ENCODE peak calls at places on chromosomes 12 and 14, in seven cellular contexts. One of them, this sample, is unnamed.

GRCh38 chr12:20458011-20458410 is 89.7 kb downstream of the PDE3A start:
- DNase-seq in K562: no peak
- DNase-seq in endothelial cell of umbilical vein: no peak
- DNase-seq in HCT116: no peak
- DNase-seq in GM12891: no peak
- DNase-seq in sigmoid colon: no peak
- DNase-seq in prostate gland: no peak
- DNase-seq in this sample: no peak

GRCh38 chr14:58151264-58151700 is 731 bp downstream of the ARMH4 start:
- DNase-seq in K562: no peak
- DNase-seq in endothelial cell of umbilical vein: peak
- DNase-seq in HCT116: no peak
- DNase-seq in GM12891: no peak
- DNase-seq in sigmoid colon: no peak
- DNase-seq in prostate gland: no peak
- DNase-seq in this sample: no peak

GRCh38 chr12:65845751-65846537 is 21.7 kb downstream of the HMGA2 start:
- DNase-seq in K562: peak
- DNase-seq in endothelial cell of umbilical vein: no peak
- DNase-seq in HCT116: no peak
- DNase-seq in GM12891: no peak
- DNase-seq in sigmoid colon: no peak
- DNase-seq in prostate gland: no peak
- DNase-seq in this sample: no peak

GRCh38 chr12:46268349-46268616 is 560 bp downstream of the SLC38A1 start:
- DNase-seq in K562: no peak
- DNase-seq in endothelial cell of umbilical vein: no peak
- DNase-seq in HCT116: no peak
- DNase-seq in GM12891: no peak
- DNase-seq in sigmoid colon: no peak
- DNase-seq in prostate gland: no peak
- DNase-seq in this sample: no peak

GRCh38 chr14:99015833-99016232 is 256.2 kb downstream of the BCL11B start:
- DNase-seq in K562: no peak
- DNase-seq in endothelial cell of umbilical vein: no peak
- DNase-seq in HCT116: no peak
- DNase-seq in GM12891: no peak
- DNase-seq in sigmoid colon: no peak
- DNase-seq in prostate gland: no peak
- DNase-seq in this sample: no peak

GRCh38 chr12:6201199-6201608 is 1.0 kb downstream of the CD9 start:
- DNase-seq in K562: no peak
- DNase-seq in endothelial cell of umbilical vein: no peak
- DNase-seq in HCT116: no peak
- DNase-seq in GM12891: no peak
- DNase-seq in sigmoid colon: peak
- DNase-seq in prostate gland: peak
- DNase-seq in this sample: no peak

GRCh38 chr12:95738024-95738611 is 52.4 kb downstream of the NTN4 start:
- DNase-seq in K562: no peak
- DNase-seq in endothelial cell of umbilical vein: no peak
- DNase-seq in HCT116: no peak
- DNase-seq in GM12891: no peak
- DNase-seq in sigmoid colon: no peak
- DNase-seq in prostate gland: no peak
- DNase-seq in this sample: no peak

GRCh38 chr12:100738086-100738485 is 56.5 kb upstream of the ANO4 start:
- DNase-seq in K562: no peak
- DNase-seq in endothelial cell of umbilical vein: no peak
- DNase-seq in HCT116: no peak
- DNase-seq in GM12891: no peak
- DNase-seq in sigmoid colon: no peak
- DNase-seq in prostate gland: no peak
- DNase-seq in this sample: no peak

GRCh38 chr12:62291888-62292760 is 31.9 kb downstream of the USP15 start:
- DNase-seq in K562: no peak
- DNase-seq in endothelial cell of umbilical vein: no peak
- DNase-seq in HCT116: no peak
- DNase-seq in GM12891: no peak
- DNase-seq in sigmoid colon: no peak
- DNase-seq in prostate gland: no peak
- DNase-seq in this sample: no peak

GRCh38 chr12:117313906-117314305 is 47.5 kb downstream of the NOS1 start:
- DNase-seq in K562: no peak
- DNase-seq in endothelial cell of umbilical vein: no peak
- DNase-seq in HCT116: no peak
- DNase-seq in GM12891: no peak
- DNase-seq in sigmoid colon: no peak
- DNase-seq in prostate gland: no peak
- DNase-seq in this sample: no peak

GRCh38 chr12:84822541-84822940 is 90.1 kb downstream of the SLC6A15 start:
- DNase-seq in K562: no peak
- DNase-seq in endothelial cell of umbilical vein: no peak
- DNase-seq in HCT116: no peak
- DNase-seq in GM12891: no peak
- DNase-seq in sigmoid colon: no peak
- DNase-seq in prostate gland: no peak
- DNase-seq in this sample: no peak

GRCh38 chr14:69612014-69612758 is 790 bp downstream of the SUSD6 start:
- DNase-seq in K562: peak
- DNase-seq in endothelial cell of umbilical vein: peak
- DNase-seq in HCT116: no peak
- DNase-seq in GM12891: no peak
- DNase-seq in sigmoid colon: no peak
- DNase-seq in prostate gland: peak
- DNase-seq in this sample: no peak

GRCh38 chr12:49792976-49793580 is 35.1 kb downstream of the NCKAP5L start:
- DNase-seq in K562: no peak
- DNase-seq in endothelial cell of umbilical vein: no peak
- DNase-seq in HCT116: no peak
- DNase-seq in GM12891: no peak
- DNase-seq in sigmoid colon: peak
- DNase-seq in prostate gland: no peak
- DNase-seq in this sample: no peak

GRCh38 chr12:101696477-101697196 is 803 bp upstream of the CHPT1 start:
- DNase-seq in K562: peak
- DNase-seq in endothelial cell of umbilical vein: no peak
- DNase-seq in HCT116: no peak
- DNase-seq in GM12891: peak
- DNase-seq in sigmoid colon: peak
- DNase-seq in prostate gland: peak
- DNase-seq in this sample: peak

GRCh38 chr12:121786441-121786825 is 7.1 kb downstream of the RHOF start:
- DNase-seq in K562: no peak
- DNase-seq in endothelial cell of umbilical vein: peak
- DNase-seq in HCT116: peak
- DNase-seq in GM12891: no peak
- DNase-seq in sigmoid colon: peak
- DNase-seq in prostate gland: no peak
- DNase-seq in this sample: no peak

DNA sequence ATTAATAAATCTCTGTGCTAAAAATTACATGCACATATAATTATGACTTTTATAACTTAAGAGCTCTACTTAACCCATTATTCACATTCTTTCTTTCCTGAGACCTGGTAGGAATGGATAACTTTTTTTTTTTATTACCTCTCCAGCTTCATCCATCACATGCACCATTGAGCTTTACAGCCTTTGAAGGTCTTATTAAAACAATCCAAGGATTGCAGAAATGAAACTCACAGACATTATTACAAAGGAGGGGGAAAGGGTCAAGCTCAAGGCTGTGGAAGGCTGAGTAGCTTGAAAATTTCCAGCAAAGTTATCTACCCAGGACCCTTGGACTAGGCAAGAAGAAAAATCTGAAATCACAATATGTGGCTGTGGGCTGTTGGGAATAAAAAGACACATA is 202.5 kb upstream of the GRIP1 start:
- DNase-seq in K562: no peak
- DNase-seq in endothelial cell of umbilical vein: no peak
- DNase-seq in HCT116: no peak
- DNase-seq in GM12891: no peak
- DNase-seq in sigmoid colon: no peak
- DNase-seq in prostate gland: no peak
- DNase-seq in this sample: no peak
- TF ChIP-seq POLR2A in K562: no peak
- TF ChIP-seq POLR2A in endothelial cell of umbilical vein: no peak
- TF ChIP-seq POLR2A in HCT116: no peak
- TF ChIP-seq POLR2A in GM12891: no peak
- TF ChIP-seq POLR2A in sigmoid colon: no peak
- TF ChIP-seq POLR2A in prostate gland: no peak
- TF ChIP-seq POLR2A in this sample: no peak

GRCh38 chr12:30927210-30927576 is 645 bp downstream of the TSPAN11 start:
- DNase-seq in K562: no peak
- DNase-seq in endothelial cell of umbilical vein: no peak
- DNase-seq in HCT116: no peak
- DNase-seq in GM12891: no peak
- DNase-seq in sigmoid colon: no peak
- DNase-seq in prostate gland: no peak
- DNase-seq in this sample: no peak

GRCh38 chr12:30928356-30929264 is 2.1 kb downstream of the TSPAN11 start:
- DNase-seq in K562: no peak
- DNase-seq in endothelial cell of umbilical vein: peak
- DNase-seq in HCT116: no peak
- DNase-seq in GM12891: no peak
- DNase-seq in sigmoid colon: no peak
- DNase-seq in prostate gland: no peak
- DNase-seq in this sample: no peak

GRCh38 chr12:30931222-30931621 is 4.7 kb downstream of the TSPAN11 start:
- DNase-seq in K562: no peak
- DNase-seq in endothelial cell of umbilical vein: no peak
- DNase-seq in HCT116: no peak
- DNase-seq in GM12891: no peak
- DNase-seq in sigmoid colon: no peak
- DNase-seq in prostate gland: peak
- DNase-seq in this sample: no peak

GRCh38 chr12:30926243-30927209 is at the start of gene TSPAN11:
- DNase-seq in K562: no peak
- DNase-seq in endothelial cell of umbilical vein: peak
- DNase-seq in HCT116: no peak
- DNase-seq in GM12891: peak
- DNase-seq in sigmoid colon: no peak
- DNase-seq in prostate gland: no peak
- DNase-seq in this sample: peak

DNA sequence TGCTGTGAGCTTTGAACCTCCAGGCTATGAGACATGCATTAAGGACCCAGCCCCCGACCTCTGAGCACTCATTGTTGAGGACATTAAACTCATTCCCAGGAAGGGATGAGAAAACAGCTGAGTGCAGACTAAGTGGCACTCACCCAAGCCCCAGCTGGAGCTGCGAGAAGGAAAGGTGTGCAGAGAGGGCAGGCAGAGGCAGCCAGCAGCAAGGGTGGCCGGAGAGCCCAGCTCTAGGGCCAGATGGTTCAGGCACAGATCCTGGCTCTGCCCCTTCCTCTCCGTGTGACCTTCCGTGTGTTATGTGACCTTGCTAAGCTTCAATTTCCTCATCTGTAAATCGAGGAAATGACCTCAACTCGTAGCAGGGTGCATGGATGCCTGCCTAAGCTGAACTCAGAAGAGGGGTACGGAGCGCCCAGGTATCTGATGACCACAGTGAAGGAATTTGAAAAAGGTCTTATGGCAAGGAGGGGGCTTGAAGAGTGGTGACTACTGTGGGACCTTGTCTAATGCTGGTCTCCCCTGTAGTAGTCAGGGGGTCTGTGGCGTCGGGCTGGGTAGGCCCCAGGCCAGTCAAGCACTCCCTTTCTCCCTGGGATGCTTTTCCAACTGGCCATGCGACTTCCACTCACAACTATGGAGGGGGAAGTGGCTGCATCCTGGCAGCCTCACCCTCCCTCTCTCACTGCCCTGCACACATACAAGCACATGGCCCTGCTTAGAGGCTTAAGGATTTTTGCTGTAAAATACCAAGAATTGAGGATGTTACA is 3.9 kb downstream of the TSPAN11 start:
- DNase-seq in K562: no peak
- DNase-seq in endothelial cell of umbilical vein: peak
- DNase-seq in HCT116: no peak
- DNase-seq in GM12891: no peak
- DNase-seq in sigmoid colon: no peak
- DNase-seq in prostate gland: no peak
- DNase-seq in this sample: no peak
- TF ChIP-seq POLR2AphosphoS5 in K562: no peak
- TF ChIP-seq POLR2AphosphoS5 in endothelial cell of umbilical vein: peak
- TF ChIP-seq POLR2AphosphoS5 in HCT116: no peak
- TF ChIP-seq POLR2AphosphoS5 in GM12891: no peak
- TF ChIP-seq POLR2AphosphoS5 in sigmoid colon: no peak
- TF ChIP-seq POLR2AphosphoS5 in prostate gland: no peak
- TF ChIP-seq POLR2AphosphoS5 in this sample: no peak

DNA sequence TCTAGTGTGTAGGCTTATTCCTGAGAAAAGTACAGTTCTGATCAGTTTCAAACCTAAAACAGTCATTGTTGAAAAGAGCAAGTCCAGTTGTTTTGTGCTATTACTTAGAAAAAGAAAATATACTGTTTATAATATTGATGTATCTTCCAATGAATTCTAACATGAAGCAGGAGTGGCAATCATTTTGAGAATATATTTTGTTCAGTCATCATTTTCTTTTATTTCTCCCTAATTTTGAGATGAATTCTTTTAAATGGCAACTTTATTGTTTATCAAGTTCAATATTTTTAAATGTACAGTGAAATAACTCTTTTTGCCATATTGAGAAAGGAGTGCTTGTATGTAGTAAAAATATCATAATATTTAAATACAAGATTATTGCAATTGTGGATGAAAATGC is 862.2 kb upstream of the MDGA2 start:
- DNase-seq in K562: no peak
- DNase-seq in endothelial cell of umbilical vein: no peak
- DNase-seq in HCT116: no peak
- DNase-seq in GM12891: no peak
- DNase-seq in sigmoid colon: no peak
- DNase-seq in prostate gland: no peak
- DNase-seq in this sample: no peak
- TF ChIP-seq POLR2A in K562: no peak
- TF ChIP-seq POLR2A in endothelial cell of umbilical vein: no peak
- TF ChIP-seq POLR2A in HCT116: no peak
- TF ChIP-seq POLR2A in GM12891: no peak
- TF ChIP-seq POLR2A in sigmoid colon: no peak
- TF ChIP-seq POLR2A in prostate gland: no peak
- TF ChIP-seq POLR2A in this sample: no peak

GRCh38 chr12:42240131-42240750 is 2.2 kb upstream of the YAF2 start:
- DNase-seq in K562: no peak
- DNase-seq in endothelial cell of umbilical vein: no peak
- DNase-seq in HCT116: no peak
- DNase-seq in GM12891: no peak
- DNase-seq in sigmoid colon: no peak
- DNase-seq in prostate gland: no peak
- DNase-seq in this sample: no peak

GRCh38 chr12:42238240-42239140 is at the start of gene YAF2:
- DNase-seq in K562: peak
- DNase-seq in endothelial cell of umbilical vein: peak
- DNase-seq in HCT116: peak
- DNase-seq in GM12891: peak
- DNase-seq in sigmoid colon: peak
- DNase-seq in prostate gland: peak
- DNase-seq in this sample: peak

GRCh38 chr12:42237052-42237852 is 796 bp downstream of the YAF2 start:
- DNase-seq in K562: peak
- DNase-seq in endothelial cell of umbilical vein: peak
- DNase-seq in HCT116: peak
- DNase-seq in GM12891: peak
- DNase-seq in sigmoid colon: peak
- DNase-seq in prostate gland: peak
- DNase-seq in this sample: peak

GRCh38 chr12:42236017-42236416 is 2.0 kb downstream of the YAF2 start:
- DNase-seq in K562: no peak
- DNase-seq in endothelial cell of umbilical vein: no peak
- DNase-seq in HCT116: no peak
- DNase-seq in GM12891: no peak
- DNase-seq in sigmoid colon: no peak
- DNase-seq in prostate gland: no peak
- DNase-seq in this sample: no peak

GRCh38 chr12:42237853-42238239 is 202 bp downstream of the YAF2 start:
- DNase-seq in K562: no peak
- DNase-seq in endothelial cell of umbilical vein: no peak
- DNase-seq in HCT116: no peak
- DNase-seq in GM12891: no peak
- DNase-seq in sigmoid colon: no peak
- DNase-seq in prostate gland: no peak
- DNase-seq in this sample: peak
- TF ChIP-seq POLR2AphosphoS5 in K562: peak
- TF ChIP-seq POLR2AphosphoS5 in endothelial cell of umbilical vein: no peak
- TF ChIP-seq POLR2AphosphoS5 in HCT116: no peak
- TF ChIP-seq POLR2AphosphoS5 in GM12891: no peak
- TF ChIP-seq POLR2AphosphoS5 in sigmoid colon: no peak
- TF ChIP-seq POLR2AphosphoS5 in prostate gland: no peak
- TF ChIP-seq POLR2AphosphoS5 in this sample: no peak